ENCODE peak calls at places on chromosomes 11 and 22, in four cellular contexts. B is GM23338, Z is PC-9, C is stomach. K is an unnamed sample.

GRCh38 chr11:121426476-121427454 is 25.3 kb upstream of the SORL1 start:
- DNase-seq in B (peak; percentile 80), Z (no peak), C (peak; percentile 56), K (no peak)

GRCh38 chr11:128528294-128528693 is 59.1 kb downstream of the ETS1 start:
- DNase-seq in B (no peak), Z (no peak), C (no peak), K (no peak)

GRCh38 chr11:133326849-133327248 is 205.5 kb downstream of the OPCML start:
- DNase-seq in B (no peak), Z (no peak), C (no peak), K (no peak)

GRCh38 chr11:30196400-30197206 is 34.2 kb upstream of the FSHB start:
- DNase-seq in B (peak; percentile 85), Z (no peak), C (peak; percentile 80), K (peak; percentile 83)

GRCh38 chr22:38175206-38176118 is 6.2 kb downstream of the PLA2G6 start:
- DNase-seq in B (no peak), Z (no peak), C (no peak), K (no peak)

GRCh38 chr11:61632096-61632495 is 48.1 kb upstream of the DAGLA start:
- DNase-seq in B (no peak), Z (no peak), C (no peak), K (no peak)

GRCh38 chr11:67497656-67498291 is 7.4 kb downstream of the PITPNM1 start:
- DNase-seq in B (no peak), Z (no peak), C (no peak), K (no peak)

GRCh38 chr11:114819028-114819427 is 140.7 kb downstream of the NXPE2 start:
- DNase-seq in B (no peak), Z (no peak), C (no peak), K (no peak)

GRCh38 chr11:78595431-78596130 is 20.9 kb upstream of the NARS2 start:
- DNase-seq in B (peak; percentile 37), Z (no peak), C (no peak), K (no peak)

GRCh38 chr11:104704888-104705287 is 193.4 kb downstream of the CASP12 start:
- DNase-seq in B (no peak), Z (no peak), C (no peak), K (no peak)

GRCh38 chr11:47924184-47924671 is 56.1 kb upstream of the PTPRJ start:
- DNase-seq in B (no peak), Z (peak; percentile 100), C (peak; percentile 31), K (no peak)

GRCh38 chr22:25876871-25877270 is 134.9 kb downstream of the MYO18B start:
- DNase-seq in B (no peak), Z (no peak), C (no peak), K (no peak)

GRCh38 chr11:11985016-11985715 is 23.3 kb downstream of the DKK3 start:
- DNase-seq in B (no peak), Z (peak; percentile 41), C (peak; percentile 15), K (no peak)

GRCh38 chr22:20663137-20663828 is 110.6 kb upstream of the SERPIND1 start:
- DNase-seq in B (no peak), Z (no peak), C (no peak), K (no peak)

GRCh38 chr22:45783021-45783420 is 111.4 kb downstream of the ATXN10 start:
- DNase-seq in B (no peak), Z (no peak), C (no peak), K (no peak)

GRCh38 chr11:122920579-122920978 is 38.0 kb downstream of the JHY start:
- DNase-seq in B (peak; percentile 63), Z (no peak), C (no peak), K (no peak)

GRCh38 chr11:70387564-70387963 is 10.8 kb upstream of the CTTN start:
- DNase-seq in B (no peak), Z (no peak), C (no peak), K (no peak)

GRCh38 chr11:61627831-61628753 is 47.2 kb upstream of the SYT7 start:
- DNase-seq in B (peak; percentile 88), Z (peak; percentile 70), C (peak; percentile 81), K (peak; percentile 83)

GRCh38 chr11:111913031-111913861 is 712 bp downstream of the HSPB2 start:
- DNase-seq in B (no peak), Z (no peak), C (no peak), K (no peak)

GRCh38 chr22:45777852-45778172 is 106.2 kb downstream of the ATXN10 start:
- DNase-seq in B (no peak), Z (no peak), C (no peak), K (no peak)

GRCh38 chr22:46864314-46865051 is 102.0 kb downstream of the TBC1D22A start:
- DNase-seq in B (no peak), Z (peak; percentile 11), C (no peak), K (no peak)

GRCh38 chr11:31844351-31844750 is 33.2 kb upstream of the PAX6 start:
- DNase-seq in B (no peak), Z (no peak), C (no peak), K (no peak)
- H3K27me3 ChIP-seq in B (no peaks in the 10 kb centered on the region), Z (no peaks in the 10 kb centered on the region), C (no peaks in the 10 kb centered on the region), K (peaks cover 22% of the 10 kb centered on the region)

DNA sequence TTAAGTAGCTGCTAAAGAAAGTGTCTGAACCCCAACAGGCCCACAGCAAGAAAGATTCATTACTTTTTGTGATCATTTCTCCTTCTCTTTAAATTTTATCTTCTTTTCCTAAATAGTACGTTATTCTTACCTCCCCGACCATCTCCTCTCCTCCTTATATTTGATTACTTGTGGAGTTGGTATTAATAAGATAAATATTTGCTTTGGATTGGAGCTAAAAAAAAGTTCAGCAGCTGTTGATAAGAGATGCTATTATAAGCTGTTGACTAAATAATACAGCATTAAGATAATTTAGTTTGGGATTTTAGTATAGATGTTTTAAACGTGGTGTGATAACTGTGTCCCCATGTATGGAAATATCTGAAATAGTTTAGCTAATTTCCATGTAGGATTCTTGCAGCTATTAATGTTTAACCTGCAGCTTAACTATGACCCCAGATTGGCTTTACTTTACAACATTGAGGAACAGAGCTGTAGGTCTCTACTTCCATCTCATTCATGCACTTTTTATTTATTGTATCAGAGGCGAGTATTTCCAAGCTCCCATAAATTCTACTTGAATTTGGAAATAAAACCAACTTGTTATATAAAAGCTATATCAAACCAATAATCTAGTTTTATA is 37.8 kb downstream of the ZNF143 start:
- DNase-seq in B (no peak), Z (no peak), C (no peak), K (no peak)
- H3K36me3 ChIP-seq in B (peaks cover 66% of the 10 kb centered on the region), Z (no peaks in the 10 kb centered on the region), C (peaks cover 98% of the 10 kb centered on the region), K (peaks cover 34% of the 10 kb centered on the region)

GRCh38 chr11:107713009-107713408 is 1.2 kb upstream of the SLN start:
- DNase-seq in B (no peak), Z (no peak), C (no peak), K (no peak)

GRCh38 chr11:107711861-107712260 is at the start of gene SLN:
- DNase-seq in B (no peak), Z (no peak), C (no peak), K (no peak)

GRCh38 chr11:107710301-107710700 is 1.6 kb downstream of the SLN start:
- DNase-seq in B (no peak), Z (no peak), C (no peak), K (no peak)

GRCh38 chr11:107708787-107709186 is 3.1 kb downstream of the SLN start:
- DNase-seq in B (no peak), Z (no peak), C (no peak), K (no peak)

GRCh38 chr11:107712342-107712741 is 486 bp upstream of the SLN start:
- DNase-seq in B (no peak), Z (no peak), C (no peak), K (no peak)
- H3K27ac ChIP-seq in B (no peak overlapping the region), Z (no peak overlapping the region), C (no peak overlapping the region), K (no peak overlapping the region)

GRCh38 chr11:32439488-32440210 is 4.3 kb upstream of the WT1 start:
- DNase-seq in B (peak; percentile 32), Z (no peak), C (no peak), K (no peak)

GRCh38 chr11:32440372-32440888 is 5.1 kb upstream of the WT1 start:
- DNase-seq in B (no peak), Z (no peak), C (no peak), K (no peak)

GRCh38 chr11:32438883-32439487 is 3.6 kb upstream of the WT1 start:
- DNase-seq in B (peak; percentile 42), Z (no peak), C (no peak), K (no peak)

GRCh38 chr11:32438346-32438882 is 3.1 kb upstream of the WT1 start:
- DNase-seq in B (peak; percentile 13), Z (no peak), C (no peak), K (no peak)

DNA sequence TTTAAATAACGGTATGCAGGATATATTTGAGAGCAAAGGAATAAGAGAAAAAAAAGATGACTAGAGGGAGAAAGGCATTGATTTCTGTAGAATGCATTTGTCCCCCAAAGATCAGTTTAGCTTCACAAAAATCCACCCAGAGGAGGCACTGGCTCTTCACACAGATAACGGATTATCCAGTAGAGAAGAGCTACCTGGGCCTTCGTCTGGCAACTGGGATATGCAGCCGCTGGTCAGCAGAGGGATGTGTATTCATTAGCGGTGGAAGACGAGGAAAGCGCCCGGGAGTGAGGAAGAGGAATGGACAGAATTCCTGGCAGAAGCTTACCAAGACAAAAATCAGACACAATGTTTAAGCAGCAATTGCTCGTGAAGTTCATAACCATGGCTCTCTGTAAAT is 5.6 kb upstream of the WT1 start:
- DNase-seq in B (peak; percentile 52), Z (no peak), C (no peak), K (no peak)
- H3K27me3 ChIP-seq in B (peaks cover 97% of the 10 kb centered on the region), Z (peaks cover 54% of the 10 kb centered on the region), C (peaks cover 40% of the 10 kb centered on the region), K (peaks cover 90% of the 10 kb centered on the region)

DNA sequence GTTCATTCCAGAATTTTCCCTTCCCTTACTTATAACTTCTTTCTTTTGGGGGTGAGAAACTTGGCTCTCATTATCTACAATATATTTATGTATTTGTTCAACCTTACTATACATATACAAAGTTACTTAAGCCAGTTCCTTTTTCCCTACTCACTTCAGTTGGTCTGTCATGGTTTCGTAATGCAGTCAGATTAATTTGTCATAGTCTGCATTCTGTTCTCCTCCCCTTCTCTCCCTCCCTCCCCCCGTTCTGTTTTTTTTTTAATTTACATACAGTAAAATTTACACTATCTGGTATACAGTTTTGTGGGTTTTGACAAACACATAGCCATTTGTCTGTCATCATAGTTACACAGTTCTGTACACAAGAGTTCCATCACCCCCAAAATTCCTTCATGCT is 71.8 kb upstream of the ADORA2A start:
- DNase-seq in B (no peak), Z (no peak), C (no peak), K (no peak)
- H3K36me3 ChIP-seq in B (peaks cover 23% of the 10 kb centered on the region), Z (peaks cover 22% of the 10 kb centered on the region), C (peaks cover 65% of the 10 kb centered on the region), K (peaks cover 47% of the 10 kb centered on the region)

GRCh38 chr22:24564376-24565058 is 8.7 kb downstream of the SNRPD3 start:
- DNase-seq in B (no peak), Z (no peak), C (no peak), K (no peak)
- H3K27ac ChIP-seq in B (no peak overlapping the region), Z (no peak overlapping the region), C (no peak overlapping the region), K (no peak overlapping the region)

GRCh38 chr11:118138839-118139420 is 13.7 kb downstream of the SCN4B start:
- DNase-seq in B (no peak), Z (no peak), C (no peak), K (no peak)

GRCh38 chr11:118142081-118142480 is 10.5 kb downstream of the SCN4B start:
- DNase-seq in B (no peak), Z (peak; percentile 73), C (no peak), K (no peak)

GRCh38 chr11:118142809-118143208 is 9.8 kb downstream of the SCN4B start:
- DNase-seq in B (no peak), Z (no peak), C (no peak), K (no peak)

GRCh38 chr11:118136826-118137225 is 15.8 kb downstream of the SCN4B start:
- DNase-seq in B (no peak), Z (no peak), C (no peak), K (no peak)

GRCh38 chr11:118139578-118139977 is 13.0 kb downstream of the SCN4B start:
- DNase-seq in B (no peak), Z (peak; percentile 58), C (no peak), K (no peak)
- H3K27me3 ChIP-seq in B (peaks cover 23% of the 10 kb centered on the region), Z (peaks cover 12% of the 10 kb centered on the region), C (no peaks in the 10 kb centered on the region), K (no peaks in the 10 kb centered on the region)